ENCODE peak calls at places on chromosomes 16 and 17, in five cellular contexts. U is tibial artery, E is right cardiac atrium, F is ascending aorta, Y is adrenal gland. T is an unnamed sample.

GRCh38 chr16:50940275-50940854 is 198.5 kb downstream of the CYLD start:
- DNase-seq in F (no peak), Y (no peak), U (no peak), E (no peak), T (no peak)

GRCh38 chr16:23509763-23510153 is 536 bp downstream of the GGA2 start:
- DNase-seq in E (no peak), Y (peak), F (no peak), U (no peak), T (peak)

GRCh38 chr17:64007838-64008282 is 9.7 kb downstream of the PRR29 start:
- DNase-seq in F (no peak), E (peak), U (no peak), Y (peak), T (no peak)

GRCh38 chr17:42853004-42853403 is 2.0 kb downstream of the AOC3 start:
- DNase-seq in Y (peak), F (no peak), U (peak), E (no peak), T (no peak)

GRCh38 chr17:82236142-82236971 is 7.5 kb downstream of the SLC16A3 start:
- DNase-seq in F (no peak), U (no peak), Y (peak), E (peak), T (peak)

GRCh38 chr17:32487460-32488176 is 825 bp downstream of the CDK5R1 start:
- DNase-seq in F (no peak), Y (peak), E (peak), U (no peak), T (peak)

GRCh38 chr16:80711406-80711805 is 93.0 kb downstream of the CDYL2 start:
- DNase-seq in U (no peak), Y (no peak), F (no peak), E (no peak), T (no peak)

GRCh38 chr16:57823836-57824235 is 21.5 kb upstream of the KIFC3 start:
- DNase-seq in E (no peak), Y (peak), F (no peak), U (no peak), T (no peak)

GRCh38 chr17:29140631-29141483 is 39.3 kb downstream of the MYO18A start:
- DNase-seq in U (no peak), Y (no peak), E (peak), F (no peak), T (peak)

GRCh38 chr17:17580662-17581470 is 10.6 kb downstream of the PEMT start:
- DNase-seq in Y (no peak), U (no peak), E (no peak), F (no peak), T (peak)

GRCh38 chr16:68848786-68849185 is 5.5 kb downstream of the TANGO6 start:
- DNase-seq in E (no peak), U (no peak), Y (no peak), F (no peak), T (no peak)

GRCh38 chr17:7880076-7880868 is 8.3 kb upstream of the CHD3 start:
- DNase-seq in U (no peak), Y (no peak), E (no peak), F (no peak), T (no peak)

DNA sequence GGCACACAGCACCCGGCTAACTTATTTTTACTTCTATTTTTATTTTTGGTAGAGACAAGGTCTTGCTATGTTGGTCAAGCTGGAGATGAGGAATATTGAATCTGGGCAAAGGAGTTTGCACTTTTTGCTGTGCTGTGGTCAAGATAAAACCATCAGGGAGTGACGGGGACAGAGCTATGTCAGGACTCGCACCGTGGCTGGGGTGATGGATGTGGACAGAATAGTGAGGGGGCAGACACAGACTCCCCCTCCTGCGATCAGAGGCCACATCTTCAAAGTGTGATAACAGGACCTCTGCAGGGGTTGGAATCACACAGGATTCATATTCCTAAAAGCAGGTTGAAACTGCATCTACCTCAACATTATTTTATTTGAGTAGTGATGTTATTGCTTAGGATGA is 25.6 kb downstream of the IL21R start:
- DNase-seq in U (no peak), F (no peak), Y (no peak), E (no peak), T (no peak)
- H3K4me3 ChIP-seq in U (no peak), F (no peak), Y (no peak), E (no peak), T (no peak)

GRCh38 chr16:12800751-12801308 is 2.9 kb downstream of the CPPED1 start:
- DNase-seq in E (no peak), U (no peak), F (no peak), Y (no peak), T (no peak)
- H3K4me3 ChIP-seq in E (no peak), U (no peak), F (no peak), Y (no peak), T (no peak)

GRCh38 chr16:2362218-2362617 is 21.7 kb upstream of the ABCA3 start:
- DNase-seq in E (no peak), Y (no peak), F (no peak), U (no peak), T (no peak)
- H3K4me3 ChIP-seq in E (no peak), Y (no peak), F (no peak), U (no peak), T (no peak)

GRCh38 chr17:45309400-45309799 is 7.4 kb downstream of the MAP3K14 start:
- DNase-seq in U (no peak), E (no peak), F (no peak), Y (no peak), T (no peak)

GRCh38 chr17:45308840-45309239 is 8.0 kb downstream of the MAP3K14 start:
- DNase-seq in U (no peak), F (no peak), Y (no peak), E (no peak), T (no peak)

GRCh38 chr17:45306623-45307022 is 10.2 kb downstream of the MAP3K14 start:
- DNase-seq in E (no peak), Y (no peak), U (no peak), F (no peak), T (no peak)

GRCh38 chr17:45307290-45308015 is 9.4 kb downstream of the MAP3K14 start:
- DNase-seq in F (no peak), Y (peak), E (no peak), U (peak), T (peak)

DNA sequence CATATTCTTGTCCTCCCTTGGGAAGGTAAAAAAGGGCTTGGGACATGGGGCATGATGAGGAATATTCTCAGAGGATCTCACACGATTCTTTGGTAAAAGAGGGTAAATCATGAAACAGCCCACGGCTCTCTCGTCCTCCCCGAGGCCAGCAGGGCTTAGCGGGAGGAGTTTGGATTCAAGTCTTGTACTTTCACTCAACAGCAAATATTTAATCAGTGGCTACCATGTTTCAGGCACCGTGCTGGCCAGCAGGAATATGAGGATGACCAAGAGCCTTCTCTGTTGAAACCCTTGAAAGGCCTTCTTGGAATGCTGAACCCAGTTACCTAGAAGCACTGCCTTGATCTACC is 8.8 kb downstream of the MAP3K14 start:
- DNase-seq in Y (no peak), E (no peak), U (no peak), F (no peak), T (no peak)
- H3K4me3 ChIP-seq in Y (no peak), E (no peak), U (no peak), F (no peak), T (no peak)

DNA sequence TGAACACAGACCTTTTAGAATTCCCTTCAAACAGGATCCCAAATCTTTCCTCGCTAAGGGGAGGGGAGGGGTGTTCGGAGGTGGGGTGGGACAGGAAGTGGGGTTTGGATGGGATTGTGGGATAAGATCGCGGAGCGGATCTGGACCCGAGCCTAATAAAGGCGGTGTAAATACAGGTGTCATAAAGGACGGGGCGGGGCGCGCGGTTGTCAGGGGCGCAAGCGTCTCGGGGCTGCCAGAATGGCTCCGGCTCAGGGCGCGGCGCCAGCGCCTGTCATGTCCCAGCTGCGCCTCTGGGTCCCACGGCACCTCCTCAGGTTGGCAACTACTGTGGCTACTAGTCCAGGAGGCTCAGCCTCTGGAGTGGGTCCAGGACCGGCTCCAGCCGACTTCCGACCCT is 59.8 kb upstream of the FBXO47 start:
- DNase-seq in F (no peak), E (peak), U (peak), Y (peak), T (peak)
- H3K4me3 ChIP-seq in F (peak), E (peak), U (peak), Y (peak), T (peak)

GRCh38 chr17:57130708-57131461 is 45.8 kb downstream of the AKAP1 start:
- DNase-seq in U (peak), F (peak), Y (peak), E (peak), T (peak)
- H3K4me3 ChIP-seq in U (no peak), F (peak), Y (no peak), E (no peak), T (no peak)

T was measured in cardiac muscle cell.